ENCODE peak calls at places on chromosomes 13 and 19, in six cellular contexts. K is GM20000, M is IMR-90, Z is progenitor cell of endocrine pancreas, I is HL-60, N is ovary. X is an unnamed sample.

GRCh38 chr13:64339373-64340063 is 2890.6 kb downstream of the PCDH9 start:
- DNase-seq in K (no peak), M (no peak), Z (no peak), I (no peak), N (no peak), X (no peak)

GRCh38 chr13:41563501-41564001 is 106.2 kb downstream of the RGCC start:
- DNase-seq in K (no peak), M (peak), Z (no peak), I (no peak), N (no peak), X (peak)

GRCh38 chr19:50657672-50658437 is 8.6 kb downstream of the C19orf81 start:
- DNase-seq in K (peak), M (peak), Z (peak), I (peak), N (peak), X (peak)

GRCh38 chr13:79481685-79482052 is 714 bp downstream of the NDFIP2 start:
- DNase-seq in K (peak), M (no peak), Z (no peak), I (peak), N (no peak), X (no peak)

GRCh38 chr13:49927755-49928154 is 8.4 kb downstream of the SPRYD7 start:
- DNase-seq in K (no peak), M (peak), Z (no peak), I (no peak), N (no peak), X (peak)

GRCh38 chr13:110208116-110208515 is 98.8 kb downstream of the COL4A1 start:
- DNase-seq in K (no peak), M (no peak), Z (no peak), I (no peak), N (no peak), X (no peak)

GRCh38 chr13:109271061-109271460 is 515.3 kb downstream of the IRS2 start:
- DNase-seq in K (no peak), M (no peak), Z (no peak), I (peak), N (no peak), X (no peak)

GRCh38 chr13:87677334-87678234 is 6.4 kb downstream of the SLITRK5 start:
- DNase-seq in K (peak), M (no peak), Z (peak), I (no peak), N (no peak), X (no peak)

GRCh38 chr13:111879719-111880118 is 187.2 kb upstream of the SOX1 start:
- DNase-seq in K (no peak), M (no peak), Z (no peak), I (no peak), N (no peak), X (no peak)

GRCh38 chr19:52142001-52142595 is 2.4 kb upstream of the ZNF616 start:
- DNase-seq in K (no peak), M (no peak), Z (no peak), I (no peak), N (no peak), X (no peak)

GRCh38 chr13:91468301-91468700 is 69.9 kb downstream of the GPC5 start:
- DNase-seq in K (no peak), M (peak), Z (no peak), I (no peak), N (no peak), X (no peak)

DNA sequence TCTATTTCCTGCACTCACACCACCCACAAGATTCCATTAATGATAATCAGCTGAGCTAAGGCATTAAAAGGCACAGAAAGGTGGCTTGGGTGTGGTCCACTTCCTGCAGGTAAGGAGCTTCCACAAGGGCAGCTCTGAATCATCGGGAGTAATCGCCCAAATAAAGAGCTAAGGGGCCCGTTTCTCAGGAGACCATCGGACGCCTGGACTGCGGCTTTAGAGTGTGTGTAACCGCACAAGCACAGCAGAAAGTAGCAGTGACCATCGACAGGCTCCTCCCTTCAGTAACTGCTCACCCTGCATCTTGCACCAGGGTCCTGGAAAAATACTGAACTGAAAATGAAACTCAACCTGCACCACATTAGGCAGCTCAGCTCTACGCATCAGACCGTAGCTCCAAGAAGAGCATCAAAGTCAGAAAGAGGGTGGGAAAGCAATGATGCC is 6.0 kb downstream of the STK24 start:
- DNase-seq in K (peak), M (no peak), Z (no peak), I (no peak), N (no peak), X (no peak)
- TF ChIP-seq CTCF in K (no peak), M (no peak), Z (no peak), I (no peak), N (no peak), X (no peak)

GRCh38 chr13:60134376-60134775 is 29.4 kb downstream of the DIAPH3 start:
- DNase-seq in K (no peak), M (no peak), Z (no peak), I (no peak), N (no peak), X (peak)
- TF ChIP-seq CTCF in K (no peak), M (peak), Z (no peak), I (no peak), N (no peak), X (peak)

GRCh38 chr13:65789815-65790214 is 1440.3 kb downstream of the PCDH9 start:
- DNase-seq in K (no peak), M (peak), Z (no peak), I (no peak), N (no peak), X (peak)

GRCh38 chr13:65783383-65783782 is 1446.8 kb downstream of the PCDH9 start:
- DNase-seq in K (no peak), M (no peak), Z (no peak), I (no peak), N (no peak), X (no peak)

GRCh38 chr13:65784088-65784816 is 1445.9 kb downstream of the PCDH9 start:
- DNase-seq in K (no peak), M (no peak), Z (no peak), I (no peak), N (no peak), X (no peak)

GRCh38 chr13:65787087-65787486 is 1443.0 kb downstream of the PCDH9 start:
- DNase-seq in K (no peak), M (peak), Z (no peak), I (no peak), N (no peak), X (peak)
- TF ChIP-seq CTCF in K (no peak), M (no peak), Z (no peak), I (no peak), N (no peak), X (no peak)

GRCh38 chr19:49491030-49491803 is 3.8 kb downstream of the RPL13A start:
- DNase-seq in K (no peak), M (no peak), Z (no peak), I (no peak), N (no peak), X (no peak)

GRCh38 chr19:49488046-49488862 is 846 bp downstream of the RPL13A start:
- DNase-seq in K (no peak), M (no peak), Z (no peak), I (no peak), N (no peak), X (no peak)

GRCh38 chr19:49490287-49491029 is 3.0 kb downstream of the RPL13A start:
- DNase-seq in K (no peak), M (no peak), Z (no peak), I (no peak), N (no peak), X (no peak)

GRCh38 chr19:49488863-49489537 is 1.6 kb downstream of the RPL13A start:
- DNase-seq in K (no peak), M (no peak), Z (no peak), I (no peak), N (no peak), X (no peak)

GRCh38 chr19:49489601-49490167 is 2.3 kb downstream of the RPL13A start:
- DNase-seq in K (no peak), M (no peak), Z (no peak), I (peak), N (no peak), X (no peak)
- TF ChIP-seq CTCF in K (peak), M (no peak), Z (no peak), I (peak), N (no peak), X (no peak)

DNA sequence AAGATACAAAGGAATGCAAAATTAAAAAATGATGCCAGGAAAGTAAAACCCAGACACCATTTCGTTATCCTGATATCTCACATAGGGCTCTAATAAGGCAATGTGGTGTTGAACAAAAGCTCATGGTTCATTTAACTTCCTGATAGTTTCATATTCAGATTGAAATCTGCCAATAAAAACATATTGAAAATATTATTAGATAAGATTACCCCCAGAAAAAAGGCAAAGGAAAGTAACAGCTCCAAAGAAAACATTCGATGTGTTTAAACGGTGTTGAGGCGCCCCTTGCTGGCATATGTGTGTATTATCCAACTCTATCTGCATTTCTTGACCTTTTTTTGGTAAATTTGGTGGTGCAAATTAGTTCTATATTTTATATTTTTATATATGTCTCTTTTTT is 75.9 kb downstream of the ESD start:
- DNase-seq in K (peak), M (peak), Z (no peak), I (peak), N (peak), X (peak)
- TF ChIP-seq CTCF in K (peak), M (peak), Z (peak), I (no peak), N (peak), X (peak)

DNA sequence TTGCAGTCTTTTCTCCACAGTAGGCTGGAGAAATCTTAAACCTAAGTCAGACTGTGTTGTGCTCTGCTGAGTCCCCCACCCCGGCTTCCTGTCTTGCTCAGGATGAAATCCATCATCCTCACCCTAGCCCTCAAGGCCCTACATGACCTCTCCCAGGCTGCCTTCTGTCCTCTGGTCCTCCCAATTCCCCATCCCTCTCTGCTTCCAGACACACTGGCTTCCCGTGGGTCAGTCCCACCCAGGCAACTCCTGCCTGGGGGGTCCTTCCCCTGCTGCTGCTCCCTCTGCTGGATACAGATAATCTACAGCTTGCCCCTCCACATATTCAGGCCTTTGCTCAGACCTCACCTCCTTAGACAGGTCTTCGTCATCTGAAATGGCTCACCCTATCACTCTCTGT is 18.4 kb upstream of the CBY2 start:
- DNase-seq in K (no peak), M (no peak), Z (no peak), I (no peak), N (no peak), X (no peak)
- TF ChIP-seq CTCF in K (peak), M (peak), Z (peak), I (no peak), N (no peak), X (no peak)

GRCh38 chr13:65965496-65965895 is 1264.6 kb downstream of the PCDH9 start:
- DNase-seq in K (no peak), M (peak), Z (no peak), I (peak), N (no peak), X (peak)

GRCh38 chr13:65964672-65965071 is 1265.5 kb downstream of the PCDH9 start:
- DNase-seq in K (no peak), M (no peak), Z (no peak), I (no peak), N (no peak), X (no peak)

GRCh38 chr13:65971541-65971940 is 1258.6 kb downstream of the PCDH9 start:
- DNase-seq in K (no peak), M (no peak), Z (no peak), I (no peak), N (no peak), X (no peak)

GRCh38 chr13:65966991-65967451 is 1263.1 kb downstream of the PCDH9 start:
- DNase-seq in K (no peak), M (peak), Z (no peak), I (peak), N (no peak), X (peak)
- TF ChIP-seq CTCF in K (no peak), M (peak), Z (peak), I (peak), N (no peak), X (peak)

GRCh38 chr19:14505488-14506239 is 9.7 kb upstream of the GIPC1 start:
- DNase-seq in K (peak), M (peak), Z (peak), I (peak), N (no peak), X (peak)
- TF ChIP-seq CTCF in K (peak), M (peak), Z (peak), I (peak), N (no peak), X (peak)